ENCODE peak calls at places on chromosomes 1 and 21, in nine cellular contexts. Z, C, H, A, Q, G, Y, L and V are unnamed samples. For H3K27me3, the result is how much of the 10 kb centered on the place peaks cover.

GRCh38 chr1:174005032-174005431 is 17.1 kb downstream of the RC3H1 start:
- DNase-seq in Z (peak), C (no peak), H (no peak), A (no peak), Q (no peak), G (no peak), Y (no peak), L (no peak), V (no peak)

GRCh38 chr1:241612533-241613505 is 27.4 kb downstream of the CHML start:
- DNase-seq in Z (peak), C (no peak), H (peak), A (no peak), Q (no peak), G (peak), Y (no peak), L (no peak), V (peak)

GRCh38 chr1:42739753-42740700 is at the start of gene CLDN19:
- DNase-seq in Z (no peak), C (no peak), H (peak), A (no peak), Q (no peak), G (no peak), Y (no peak), L (no peak), V (no peak)

GRCh38 chr1:31116022-31116421 is 50.5 kb upstream of the PUM1 start:
- DNase-seq in Z (no peak), C (no peak), H (no peak), A (no peak), Q (no peak), G (no peak), Y (no peak), L (no peak), V (no peak)

GRCh38 chr1:77857557-77857956 is 30.9 kb upstream of the NEXN start:
- DNase-seq in Z (peak), C (no peak), H (no peak), A (no peak), Q (no peak), G (no peak), Y (no peak), L (no peak), V (no peak)

GRCh38 chr1:97137862-97138514 is 416.4 kb downstream of the PTBP2 start:
- DNase-seq in Z (peak), C (no peak), H (peak), A (no peak), Q (no peak), G (peak), Y (no peak), L (no peak), V (peak)

GRCh38 chr21:19322360-19322759 is 918.8 kb upstream of the TMPRSS15 start:
- DNase-seq in Z (peak), C (no peak), H (peak), A (no peak), Q (no peak), G (peak), Y (no peak), L (no peak), V (no peak)

GRCh38 chr1:210743038-210743437 is 390.9 kb downstream of the KCNH1 start:
- DNase-seq in Z (no peak), C (no peak), H (no peak), A (no peak), Q (no peak), G (no peak), Y (no peak), L (no peak), V (no peak)

GRCh38 chr1:243890576-243890975 is 40.5 kb upstream of the AKT3 start:
- DNase-seq in Z (peak), C (no peak), H (no peak), A (no peak), Q (no peak), G (peak), Y (no peak), L (no peak), V (peak)

GRCh38 chr1:174534789-174535188 is 87.0 kb downstream of the GPR52 start:
- DNase-seq in Z (peak), C (no peak), H (no peak), A (no peak), Q (no peak), G (peak), Y (no peak), L (no peak), V (peak)

GRCh38 chr1:95073446-95073845 is 695 bp upstream of the ALG14 start:
- DNase-seq in Z (no peak), C (no peak), H (no peak), A (no peak), Q (no peak), G (no peak), Y (no peak), L (no peak), V (no peak)

GRCh38 chr1:187626056-187626455 is 797.3 kb downstream of the PLA2G4A start:
- DNase-seq in Z (no peak), C (no peak), H (no peak), A (no peak), Q (no peak), G (no peak), Y (no peak), L (no peak), V (peak)

GRCh38 chr21:15455819-15456462 is 273.8 kb upstream of the USP25 start:
- DNase-seq in Z (no peak), C (no peak), H (no peak), A (no peak), Q (no peak), G (no peak), Y (no peak), L (no peak), V (no peak)

GRCh38 chr1:170044187-170044586 is 30.3 kb downstream of the KIFAP3 start:
- DNase-seq in Z (no peak), C (no peak), H (no peak), A (no peak), Q (no peak), G (no peak), Y (no peak), L (no peak), V (no peak)

GRCh38 chr1:77468556-77468955 is 186.7 kb downstream of the AK5 start:
- DNase-seq in Z (no peak), C (no peak), H (no peak), A (no peak), Q (no peak), G (no peak), Y (no peak), L (no peak), V (no peak)

GRCh38 chr1:30525631-30525979 is 197.8 kb downstream of the MATN1 start:
- DNase-seq in Z (no peak), C (no peak), H (no peak), A (no peak), Q (no peak), G (no peak), Y (no peak), L (no peak), V (no peak)

GRCh38 chr1:115300087-115300856 is 37.8 kb downstream of the NGF start:
- DNase-seq in Z (no peak), C (no peak), H (peak), A (no peak), Q (no peak), G (peak), Y (no peak), L (no peak), V (peak)

GRCh38 chr1:61083014-61083798 is 845 bp downstream of the NFIA start:
- DNase-seq in Z (no peak), C (peak), H (peak), A (peak), Q (no peak), G (peak), Y (peak), L (peak), V (no peak)

GRCh38 chr1:35845766-35846165 is 37.2 kb upstream of the AGO1 start:
- DNase-seq in Z (no peak), C (no peak), H (no peak), A (no peak), Q (no peak), G (no peak), Y (no peak), L (no peak), V (no peak)

GRCh38 chr1:58917436-58917835 is 133.6 kb upstream of the JUN start:
- DNase-seq in Z (no peak), C (no peak), H (no peak), A (no peak), Q (no peak), G (no peak), Y (no peak), L (no peak), V (no peak)

GRCh38 chr1:56803561-56804156 is 15.5 kb downstream of the FYB2 start:
- DNase-seq in Z (peak), C (no peak), H (peak), A (no peak), Q (no peak), G (peak), Y (no peak), L (no peak), V (peak)

DNA sequence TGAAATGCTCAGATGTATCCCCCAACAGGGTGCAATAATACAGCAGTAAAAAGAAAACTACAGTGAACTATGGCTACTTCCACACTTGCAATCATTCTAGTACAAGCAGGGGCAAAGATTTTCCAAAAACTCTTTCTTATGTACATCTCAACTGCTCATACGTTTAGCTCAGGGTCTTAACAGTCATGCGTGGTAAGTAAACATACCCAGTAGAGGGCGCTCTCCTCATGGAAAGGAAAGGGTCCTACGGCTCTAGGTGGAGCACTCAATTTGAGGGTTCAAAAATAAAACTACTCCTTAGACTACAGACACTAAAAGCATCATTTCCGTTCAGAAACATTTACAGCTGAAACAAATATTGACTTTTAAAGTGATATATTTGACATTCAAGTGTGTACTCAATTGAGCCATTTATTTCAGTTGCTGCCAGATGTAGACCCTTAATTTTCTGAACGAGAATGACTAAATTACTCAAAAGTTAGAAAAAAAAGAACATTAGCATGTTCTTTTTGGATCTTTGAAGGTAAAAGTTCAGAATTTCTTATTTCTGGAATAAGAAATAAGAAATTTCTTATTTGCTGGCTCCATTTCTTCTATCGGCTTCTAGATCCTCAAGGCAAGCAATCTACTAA is 143.4 kb downstream of the KCTD3 start:
- DNase-seq in Z (peak), C (no peak), H (peak), A (no peak), Q (no peak), G (peak), Y (no peak), L (no peak), V (peak)
- TF ChIP-seq CTCF in Z (peak), C (peak), H (peak), A (peak), Q (no peak), G (peak), Y (no peak), L (peak), V (peak)

GRCh38 chr1:204146965-204147364 is 4.9 kb downstream of the ETNK2 start:
- DNase-seq in Z (no peak), C (no peak), H (no peak), A (no peak), Q (no peak), G (no peak), Y (peak), L (no peak), V (no peak)

GRCh38 chr1:204146309-204146708 is 5.5 kb downstream of the ETNK2 start:
- DNase-seq in Z (no peak), C (no peak), H (no peak), A (no peak), Q (no peak), G (no peak), Y (no peak), L (no peak), V (no peak)

GRCh38 chr1:204147392-204148097 is 4.3 kb downstream of the ETNK2 start:
- DNase-seq in Z (no peak), C (no peak), H (peak), A (no peak), Q (no peak), G (no peak), Y (peak), L (no peak), V (no peak)

GRCh38 chr1:204149107-204149506 is 2.7 kb downstream of the ETNK2 start:
- DNase-seq in Z (no peak), C (no peak), H (no peak), A (no peak), Q (no peak), G (no peak), Y (no peak), L (no peak), V (no peak)

DNA sequence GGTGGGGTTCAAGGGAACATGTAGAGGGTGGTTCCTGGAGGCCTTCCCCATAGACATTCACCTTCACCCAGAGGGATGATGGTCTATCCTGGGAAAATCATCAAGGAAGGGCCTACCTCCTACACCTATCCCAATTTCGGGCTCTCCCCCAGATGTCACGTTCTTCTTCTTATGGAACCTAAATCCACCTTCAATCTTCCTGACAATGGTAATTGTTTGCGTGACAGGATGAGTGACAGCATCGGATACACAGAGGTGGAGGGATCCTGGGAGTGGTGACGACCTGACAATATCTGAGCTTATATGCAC is 3.8 kb downstream of the ETNK2 start:
- DNase-seq in Z (no peak), C (no peak), H (no peak), A (no peak), Q (no peak), G (no peak), Y (no peak), L (no peak), V (no peak)
- H3K4me3 ChIP-seq in Z (no peak), C (no peak), H (peak), A (no peak), Q (no peak), G (no peak), Y (no peak), L (no peak), V (no peak)

DNA sequence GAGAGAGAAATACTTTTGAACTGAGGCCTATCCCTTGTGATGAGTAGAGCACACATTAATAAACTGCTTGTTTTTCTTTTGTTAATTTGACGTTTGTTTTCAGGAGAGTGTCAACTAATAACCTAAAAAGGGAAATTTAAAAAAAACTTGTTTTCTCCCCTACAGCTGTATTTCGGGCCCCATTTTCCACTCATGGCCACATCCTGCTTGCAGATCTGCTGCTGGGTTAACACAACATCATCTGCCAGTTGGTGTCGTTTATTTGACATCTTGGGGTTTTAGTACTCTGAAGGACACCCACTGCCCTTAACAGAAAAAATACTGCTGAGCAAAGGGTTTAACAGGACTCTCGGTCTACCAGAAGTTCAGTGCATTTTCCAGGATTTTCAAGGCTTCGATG is 848 bp upstream of the PYHIN1 start:
- DNase-seq in Z (no peak), C (no peak), H (no peak), A (no peak), Q (no peak), G (no peak), Y (no peak), L (no peak), V (no peak)
- H3K27me3 ChIP-seq in Z (under half), C (under half), H (under half), A (under half), Q (under half), G (under half), Y (under half), L (under half), V (under half)

DNA sequence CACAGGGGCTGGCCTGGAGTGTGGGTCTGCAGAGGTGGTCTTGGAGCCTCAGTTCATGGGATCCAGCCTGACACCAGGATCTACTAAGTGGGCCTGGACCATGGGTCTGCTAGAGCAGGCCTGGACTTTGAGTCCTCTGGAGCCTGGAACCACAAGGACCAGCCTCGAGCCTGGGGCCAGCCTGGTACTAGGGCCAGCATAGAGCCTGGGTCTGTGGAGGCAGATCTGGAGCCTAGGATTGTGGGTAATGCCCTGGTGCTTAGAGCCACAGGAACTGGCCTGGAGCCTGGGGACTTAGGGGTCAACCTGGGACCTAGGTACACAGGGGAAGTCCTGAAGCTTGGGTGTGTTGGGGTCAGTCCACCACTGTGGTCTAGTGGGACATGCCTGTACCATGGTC is 12.7 kb downstream of the LORICRIN start:
- DNase-seq in Z (no peak), C (no peak), H (no peak), A (no peak), Q (no peak), G (no peak), Y (no peak), L (no peak), V (no peak)
- TF ChIP-seq CTCF in Z (no peak), C (no peak), H (no peak), A (no peak), Q (no peak), G (no peak), Y (no peak), L (no peak), V (no peak)

GRCh38 chr1:164601399-164602141 is 42.6 kb downstream of the PBX1 start:
- DNase-seq in Z (no peak), C (no peak), H (no peak), A (no peak), Q (no peak), G (no peak), Y (no peak), L (no peak), V (no peak)

GRCh38 chr1:164604541-164604940 is 45.6 kb downstream of the PBX1 start:
- DNase-seq in Z (peak), C (no peak), H (no peak), A (no peak), Q (no peak), G (peak), Y (no peak), L (no peak), V (peak)

GRCh38 chr1:164605254-164606091 is 46.5 kb downstream of the PBX1 start:
- DNase-seq in Z (no peak), C (no peak), H (peak), A (no peak), Q (no peak), G (no peak), Y (no peak), L (no peak), V (no peak)

GRCh38 chr1:164602142-164602429 is 43.1 kb downstream of the PBX1 start:
- DNase-seq in Z (no peak), C (no peak), H (peak), A (no peak), Q (no peak), G (peak), Y (no peak), L (peak), V (peak)

DNA sequence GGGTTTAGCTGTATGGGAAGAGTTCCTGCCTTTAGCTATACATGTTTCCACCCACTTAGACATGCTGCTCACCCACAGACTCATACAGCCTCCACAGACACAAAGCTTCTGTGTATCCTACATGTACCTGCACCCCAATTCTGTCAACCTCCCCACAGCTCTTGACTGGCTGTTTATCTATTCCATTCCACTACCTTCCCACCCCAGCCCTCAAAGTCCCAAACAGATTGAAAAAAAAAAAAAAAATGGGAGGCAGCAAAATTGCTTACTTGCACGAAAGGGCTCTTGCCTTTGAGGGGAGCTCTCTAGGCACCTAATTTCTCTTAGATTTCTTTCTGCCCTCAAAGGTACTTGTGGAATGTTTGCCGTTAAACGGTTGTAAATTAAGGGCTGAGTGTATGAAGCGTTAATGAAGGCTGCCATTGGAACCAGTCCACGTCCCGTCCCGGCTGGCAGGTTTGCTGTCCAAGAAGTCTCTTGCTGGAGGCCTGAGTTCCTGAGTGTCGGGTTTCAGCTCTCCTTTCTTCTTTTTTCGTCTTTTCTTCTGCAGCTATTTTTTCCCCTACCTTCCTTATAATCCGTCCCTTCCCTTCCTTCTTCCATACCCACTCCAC is 43.6 kb downstream of the PBX1 start:
- DNase-seq in Z (peak), C (peak), H (peak), A (peak), Q (no peak), G (peak), Y (peak), L (peak), V (peak)
- H3K4me3 ChIP-seq in Z (peak), C (peak), H (peak), A (peak), Q (peak), G (peak), Y (peak), L (peak), V (no peak)

GRCh38 chr1:149899460-149900284 is at the start of gene BOLA1:
- DNase-seq in Z (peak), C (peak), H (peak), A (peak), Q (peak), G (peak), Y (peak), L (peak), V (peak)

GRCh38 chr1:149906561-149906960 is 7.2 kb downstream of the BOLA1 start:
- DNase-seq in Z (no peak), C (no peak), H (no peak), A (no peak), Q (no peak), G (no peak), Y (no peak), L (no peak), V (no peak)

DNA sequence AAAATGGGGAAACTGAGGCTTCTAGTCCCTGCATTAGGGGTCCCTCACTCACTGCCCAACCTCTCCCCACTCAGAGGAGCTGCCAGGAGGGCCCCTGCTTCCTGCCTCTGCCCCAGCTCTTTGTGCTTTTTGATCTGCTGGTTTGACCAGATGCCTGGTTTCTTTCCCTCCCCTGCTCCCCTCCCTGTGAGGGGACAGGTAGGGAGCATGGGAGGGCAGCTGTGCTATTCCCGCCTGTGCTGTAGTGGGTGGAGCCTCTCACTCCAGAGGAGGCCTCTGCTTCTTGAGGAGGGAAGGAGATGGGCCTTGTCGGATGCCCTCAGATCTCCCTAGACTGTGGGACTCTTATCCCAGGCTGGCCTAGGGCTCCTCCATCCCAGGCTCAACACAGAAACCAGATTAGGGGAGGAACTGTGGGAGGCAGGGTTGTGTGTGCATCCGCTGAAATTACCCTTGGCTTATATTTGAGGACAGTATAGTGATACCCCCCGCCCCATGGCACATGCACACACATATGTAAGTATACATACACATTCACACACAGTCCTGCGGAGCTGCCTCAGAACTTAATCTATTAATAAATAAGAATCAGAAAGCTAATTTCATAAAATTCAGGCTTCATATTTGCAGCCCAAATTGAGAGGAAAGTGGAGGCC is 4.6 kb downstream of the BOLA1 start:
- DNase-seq in Z (no peak), C (no peak), H (peak), A (no peak), Q (no peak), G (no peak), Y (no peak), L (no peak), V (no peak)
- H3K27me3 ChIP-seq in Z (under half), C (under half), H (under half), A (under half), Q (under half), G (under half), Y (under half), L (under half), V (under half)